ENCODE peak calls at places on chromosomes 6 and 20, in ten cellular contexts. U, J, Y, W, P, F, X, O, I and T are unnamed samples.

GRCh38 chr6:11188161-11188915 is 44.1 kb downstream of the NEDD9 start:
- DNase-seq in W (no peak), I (no peak), X (no peak), F (no peak), U (peak), P (no peak), J (peak), Y (peak), O (no peak), T (no peak)

GRCh38 chr6:4069199-4069598 is 9.7 kb downstream of the FAM217A start:
- DNase-seq in O (no peak), J (no peak), Y (no peak), I (no peak), P (no peak), F (no peak), U (no peak), X (no peak), W (no peak), T (no peak)

GRCh38 chr6:90701146-90701781 is 114.4 kb upstream of the MAP3K7 start:
- DNase-seq in Y (no peak), J (peak), F (no peak), O (no peak), X (no peak), P (no peak), U (peak), W (no peak), I (peak), T (peak)

GRCh38 chr6:166420351-166420750 is 37.6 kb upstream of the MPC1 start:
- DNase-seq in P (no peak), O (peak), J (peak), W (no peak), X (no peak), U (no peak), Y (peak), F (no peak), I (peak), T (no peak)

GRCh38 chr6:114735118-114735730 is 392.4 kb upstream of the HS3ST5 start:
- DNase-seq in F (no peak), I (peak), Y (no peak), X (no peak), W (no peak), O (no peak), P (no peak), U (no peak), J (peak), T (no peak)

GRCh38 chr6:169398342-169399105 is 144.9 kb upstream of the THBS2 start:
- DNase-seq in W (no peak), U (no peak), F (no peak), P (no peak), J (no peak), I (no peak), Y (peak), O (no peak), X (no peak), T (no peak)

GRCh38 chr20:62430311-62430853 is 3.0 kb upstream of the RBBP8NL start:
- DNase-seq in P (no peak), J (no peak), W (no peak), F (no peak), O (no peak), U (no peak), I (no peak), Y (no peak), X (no peak), T (no peak)

GRCh38 chr20:53055668-53056067 is 83.5 kb downstream of the TSHZ2 start:
- DNase-seq in W (no peak), Y (no peak), X (no peak), F (no peak), P (no peak), I (no peak), U (no peak), J (no peak), O (no peak), T (no peak)

GRCh38 chr6:67615796-67616195 is 1019.3 kb upstream of the ADGRB3 start:
- DNase-seq in O (no peak), J (no peak), P (no peak), F (no peak), X (no peak), W (no peak), U (no peak), I (peak), Y (peak), T (no peak)

GRCh38 chr20:32993484-32994050 is 10.7 kb downstream of the SUN5 start:
- DNase-seq in I (no peak), W (no peak), P (no peak), X (no peak), O (no peak), U (no peak), Y (no peak), J (no peak), F (no peak), T (no peak)

GRCh38 chr20:63500902-63501817 is 2.3 kb upstream of the EEF1A2 start:
- DNase-seq in F (no peak), X (no peak), P (no peak), W (no peak), J (no peak), I (no peak), U (no peak), Y (no peak), O (no peak), T (no peak)

GRCh38 chr6:117956386-117956785 is 49.3 kb downstream of the SLC35F1 start:
- DNase-seq in W (no peak), X (no peak), O (no peak), U (no peak), J (no peak), F (no peak), P (no peak), Y (no peak), I (no peak), T (no peak)

GRCh38 chr6:41500561-41500960 is 45.6 kb upstream of the FOXP4 start:
- DNase-seq in W (no peak), J (no peak), I (no peak), Y (no peak), O (no peak), U (no peak), X (no peak), P (no peak), F (no peak), T (no peak)

GRCh38 chr20:11376998-11377397 is 540.7 kb upstream of the BTBD3 start:
- DNase-seq in I (no peak), J (peak), O (no peak), F (no peak), X (no peak), W (no peak), P (no peak), Y (peak), U (no peak), T (no peak)

GRCh38 chr20:62344782-62345181 is 22.3 kb downstream of the LAMA5 start:
- DNase-seq in F (no peak), U (no peak), X (no peak), P (no peak), J (no peak), W (no peak), Y (no peak), I (no peak), O (no peak), T (no peak)

GRCh38 chr20:35773154-35773751 is 1.4 kb downstream of the PHF20 start:
- DNase-seq in Y (peak), X (no peak), J (peak), O (no peak), F (no peak), P (no peak), W (no peak), U (no peak), I (no peak), T (no peak)

GRCh38 chr20:20593447-20594170 is 118.8 kb downstream of the RALGAPA2 start:
- DNase-seq in Y (peak), I (peak), F (peak), J (peak), W (no peak), U (peak), X (no peak), O (no peak), P (no peak), T (peak)

GRCh38 chr6:9095671-9096260 is 660.4 kb upstream of the SLC35B3 start:
- DNase-seq in O (no peak), P (no peak), U (no peak), I (no peak), J (no peak), Y (no peak), F (no peak), W (no peak), X (no peak), T (no peak)